ENCODE peak calls at places on chromosomes 6 and 20, in four cellular contexts. D is sigmoid colon; S is naive thymus-derived CD4-positive, alpha-beta T cell; Q is A673. N is an unnamed sample.

GRCh38 chr6:159692303-159693127 is 526 bp downstream of the SOD2 start:
- DNase-seq in D (peak; percentile 80), S (peak; percentile 56), Q (peak; percentile 60), N (peak; percentile 47)

GRCh38 chr20:48202334-48202733 is 417.1 kb upstream of the SULF2 start:
- DNase-seq in D (no peak), S (no peak), Q (no peak), N (no peak)

GRCh38 chr6:129672345-129672691 is 37.7 kb downstream of the ARHGAP18 start:
- DNase-seq in D (no peak), S (no peak), Q (no peak), N (no peak)

GRCh38 chr20:51447765-51448148 is 94.8 kb downstream of the NFATC2 start:
- DNase-seq in D (no peak), S (no peak), Q (no peak), N (no peak)

GRCh38 chr20:33306807-33307206 is 23.8 kb downstream of the BPIFB1 start:
- DNase-seq in D (no peak), S (no peak), Q (no peak), N (no peak)

GRCh38 chr20:61861858-61862257 is 203.8 kb downstream of the TAF4 start:
- DNase-seq in D (no peak), S (no peak), Q (no peak), N (no peak)

GRCh38 chr6:42197574-42198362 is 3.0 kb upstream of the GUCA1B start:
- DNase-seq in D (no peak), S (no peak), Q (no peak), N (no peak)

GRCh38 chr20:4406627-4407026 is 315.1 kb upstream of the PRND start:
- DNase-seq in D (no peak), S (no peak), Q (peak; percentile 90), N (no peak)

GRCh38 chr6:135144678-135145508 is 36.2 kb upstream of the MYB start:
- DNase-seq in D (no peak), S (no peak), Q (peak; percentile 56), N (no peak)

GRCh38 chr6:156778615-156779205 is 1.5 kb downstream of the ARID1B start:
- DNase-seq in D (peak; percentile 80), S (peak; percentile 68), Q (peak; percentile 66), N (peak; percentile 43)

GRCh38 chr6:38671885-38672467 is 31.0 kb downstream of the GLO1 start:
- DNase-seq in D (no peak), S (no peak), Q (peak; percentile 63), N (no peak)

GRCh38 chr6:116876635-116877611 is at the start of gene RFX6:
- DNase-seq in D (no peak), S (no peak), Q (no peak), N (no peak)

GRCh38 chr6:161948462-161948861 is 674.6 kb upstream of the AGPAT4 start:
- DNase-seq in D (no peak), S (no peak), Q (no peak), N (no peak)

GRCh38 chr6:31473244-31473643 is 24.7 kb upstream of the MICB start:
- DNase-seq in D (no peak), S (no peak), Q (no peak), N (no peak)

GRCh38 chr6:157611406-157611805 is 211.6 kb upstream of the SNX9 start:
- DNase-seq in D (no peak), S (no peak), Q (no peak), N (no peak)

GRCh38 chr6:38871745-38872568 is 156.8 kb downstream of the DNAH8 start:
- DNase-seq in D (no peak), S (peak; percentile 49), Q (peak; percentile 70), N (peak; percentile 20)

GRCh38 chr6:1438471-1438881 is 49.1 kb downstream of the FOXF2 start:
- DNase-seq in D (no peak), S (no peak), Q (no peak), N (no peak)

GRCh38 chr20:60695223-60695622 is 556.8 kb upstream of the CDH4 start:
- DNase-seq in D (no peak), S (no peak), Q (no peak), N (no peak)

GRCh38 chr20:62282877-62283503 is 19.8 kb upstream of the ADRM1 start:
- DNase-seq in D (no peak), S (no peak), Q (no peak), N (no peak)

GRCh38 chr6:11272491-11273192 is 40.2 kb upstream of the NEDD9 start:
- DNase-seq in D (no peak), S (no peak), Q (no peak), N (no peak)

GRCh38 chr6:105476978-105477377 is 74.1 kb upstream of the PREP start:
- DNase-seq in D (no peak), S (no peak), Q (no peak), N (no peak)

GRCh38 chr20:36885355-36885754 is 9.4 kb downstream of the TLDC2 start:
- DNase-seq in D (no peak), S (no peak), Q (no peak), N (no peak)

GRCh38 chr6:169415179-169415578 is 161.5 kb upstream of the THBS2 start:
- DNase-seq in D (no peak), S (no peak), Q (no peak), N (no peak)

GRCh38 chr20:17960927-17961599 is 7.5 kb downstream of the SNX5 start:
- DNase-seq in D (peak; percentile 84), S (no peak), Q (no peak), N (no peak)

GRCh38 chr6:23650676-23651075 is 475.3 kb upstream of the NRSN1 start:
- DNase-seq in D (peak; percentile 70), S (no peak), Q (no peak), N (no peak)

GRCh38 chr6:34098045-34098936 is 47.6 kb downstream of the GRM4 start:
- DNase-seq in D (no peak), S (no peak), Q (no peak), N (no peak)

GRCh38 chr6:142907544-142907943 is 37.4 kb downstream of the HIVEP2 start:
- DNase-seq in D (no peak), S (no peak), Q (no peak), N (peak; percentile 28)
- H3K27ac ChIP-seq in D (no peak overlapping the region), S (peak overlapping the region; percentile 80), Q (no peak overlapping the region), N (peak overlapping the region; percentile 41)

DNA sequence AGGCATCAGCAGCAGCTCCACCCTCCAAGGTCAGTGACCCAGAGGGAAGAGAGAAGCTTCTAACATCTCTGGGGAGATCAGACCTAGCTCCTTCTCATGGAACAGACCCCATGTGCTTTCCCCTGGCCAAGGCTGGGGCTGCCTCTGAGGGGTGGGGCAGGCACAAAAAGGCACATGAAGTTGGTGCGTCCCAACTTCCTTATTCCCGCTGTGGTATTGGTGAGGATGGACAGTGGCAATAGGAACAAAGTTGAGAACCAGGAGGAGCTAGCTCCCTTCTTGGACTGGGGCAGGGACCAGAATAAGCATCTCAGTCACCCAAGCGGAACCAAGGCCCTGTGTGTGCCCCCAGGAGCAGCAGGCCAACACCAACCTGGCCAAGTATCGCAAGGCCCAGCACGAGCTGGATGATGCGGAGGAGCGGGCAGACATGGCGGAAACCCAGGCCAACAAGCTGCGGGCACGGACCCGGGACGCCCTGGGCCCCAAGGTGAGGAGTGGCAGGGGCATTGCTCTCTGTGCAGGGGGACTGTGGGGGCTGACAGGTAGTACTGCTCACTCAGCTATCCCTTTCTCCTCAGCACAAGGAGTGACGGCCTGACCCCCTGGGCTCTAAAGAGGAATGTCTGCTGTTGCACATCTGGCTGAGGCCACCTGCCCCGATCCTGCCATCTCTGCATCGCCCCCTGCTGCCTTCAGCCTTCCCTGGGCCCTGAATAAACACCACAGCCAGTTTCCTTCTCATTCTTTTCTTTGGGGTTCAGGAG is 46.1 kb downstream of the MYH7B start:
- DNase-seq in D (no peak), S (no peak), Q (no peak), N (no peak)
- H3K36me3 ChIP-seq in D (peaks cover 56% of the 10 kb centered on the region), S (peaks cover 12% of the 10 kb centered on the region), Q (peaks cover 45% of the 10 kb centered on the region), N (peaks cover 37% of the 10 kb centered on the region)

DNA sequence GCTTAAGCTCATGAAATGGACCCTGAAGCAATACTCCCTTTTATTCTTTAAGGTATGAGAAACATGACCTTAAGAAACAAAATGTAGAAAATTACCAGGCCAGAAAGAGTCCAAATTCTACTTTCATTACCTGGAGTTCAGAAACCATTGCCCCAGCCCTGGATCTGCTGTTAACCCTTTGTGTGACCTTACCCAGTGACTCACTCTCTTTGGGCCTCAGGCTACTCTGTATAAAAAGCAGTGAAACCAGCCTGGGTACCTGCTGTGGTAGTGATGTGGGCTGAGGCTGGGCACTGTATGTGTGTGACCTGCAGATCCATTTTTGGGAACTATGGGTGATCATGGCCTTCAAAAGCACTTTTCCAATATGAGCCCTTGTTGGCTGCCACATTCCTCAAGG is 47.2 kb downstream of the SLC9A8 start:
- DNase-seq in D (no peak), S (no peak), Q (no peak), N (no peak)
- H3K27ac ChIP-seq in D (no peak overlapping the region), S (no peak overlapping the region), Q (no peak overlapping the region), N (no peak overlapping the region)

GRCh38 chr6:110898111-110898510 is 23.5 kb downstream of the AMD1 start:
- DNase-seq in D (no peak), S (no peak), Q (no peak), N (no peak)
- H3K36me3 ChIP-seq in D (peaks cover 10% of the 10 kb centered on the region), S (peaks cover 15% of the 10 kb centered on the region), Q (peaks cover 43% of the 10 kb centered on the region), N (peaks cover 16% of the 10 kb centered on the region)

GRCh38 chr6:53044572-53044971 is 20.6 kb upstream of the FBXO9 start:
- DNase-seq in D (no peak), S (no peak), Q (no peak), N (no peak)
- H3K27ac ChIP-seq in D (peak overlapping the region; percentile 60), S (no peak overlapping the region), Q (no peak overlapping the region), N (no peak overlapping the region)

GRCh38 chr20:63685269-63686026 is 11.0 kb upstream of the TNFRSF6B start:
- DNase-seq in D (no peak), S (no peak), Q (no peak), N (no peak)
- H3K36me3 ChIP-seq in D (no peaks in the 10 kb centered on the region), S (no peaks in the 10 kb centered on the region), Q (no peaks in the 10 kb centered on the region), N (no peaks in the 10 kb centered on the region)

GRCh38 chr6:28606424-28607391 is 81.0 kb downstream of the GPX5 start:
- DNase-seq in D (no peak), S (peak; percentile 38), Q (peak; percentile 95), N (no peak)
- H3K27ac ChIP-seq in D (no peak overlapping the region), S (no peak overlapping the region), Q (peak overlapping the region; percentile 79), N (no peak overlapping the region)

DNA sequence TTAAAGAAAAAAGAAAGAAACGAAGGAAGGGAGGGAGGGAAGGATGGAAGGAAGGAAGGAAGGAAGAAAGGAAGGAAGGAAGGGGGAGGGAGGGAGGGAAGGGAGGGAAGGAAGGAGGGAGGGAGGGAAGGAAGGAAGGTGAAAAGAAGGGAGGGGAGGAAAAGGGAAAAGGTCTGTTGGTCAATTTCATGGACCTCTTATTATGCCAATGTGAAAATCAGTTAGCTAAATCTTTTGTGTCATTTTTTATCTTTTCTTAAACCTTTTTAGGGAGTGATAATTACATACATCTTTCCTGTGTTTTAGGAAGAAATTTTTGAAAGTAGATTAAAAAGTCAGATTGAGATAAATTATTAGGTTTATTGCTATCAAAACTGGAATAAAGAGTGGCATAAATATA is 670.2 kb upstream of the CITED2 start:
- DNase-seq in D (no peak), S (no peak), Q (peak; percentile 16), N (no peak)
- H3K36me3 ChIP-seq in D (no peaks in the 10 kb centered on the region), S (no peaks in the 10 kb centered on the region), Q (no peaks in the 10 kb centered on the region), N (no peaks in the 10 kb centered on the region)

DNA sequence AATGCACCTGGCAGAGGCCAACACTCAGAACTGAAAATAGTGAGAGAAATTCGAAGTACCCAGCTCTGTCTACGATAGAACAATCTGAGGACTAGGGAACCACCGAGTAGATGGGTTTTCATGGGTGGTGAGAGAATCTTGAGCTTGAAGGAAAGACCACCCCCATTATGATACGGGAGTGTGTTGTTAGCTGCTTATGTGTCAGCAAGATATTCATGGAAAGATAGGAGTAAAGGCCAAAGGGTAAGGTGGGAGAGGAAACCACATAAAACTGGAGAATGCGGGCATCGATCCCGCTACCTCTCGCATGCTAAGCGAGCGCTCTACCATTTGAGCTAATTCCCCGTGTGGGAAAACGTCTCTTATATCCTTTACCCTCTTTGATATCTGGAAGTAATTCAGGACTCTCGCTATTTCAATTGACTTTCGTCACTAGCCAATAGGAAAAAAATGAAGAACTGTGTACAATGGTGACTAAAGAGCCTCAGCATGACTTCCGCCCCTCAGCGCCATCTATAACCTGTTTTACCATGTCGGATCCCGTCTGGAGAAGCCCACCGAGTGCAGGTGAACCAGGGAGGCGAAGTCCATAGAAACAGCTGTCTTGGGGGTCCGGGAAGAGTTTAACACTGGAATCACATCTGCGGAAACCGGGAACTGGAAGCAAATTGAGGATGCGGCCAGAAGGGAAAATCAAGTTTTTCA is 25.0 kb upstream of the ABT1 start:
- DNase-seq in D (no peak), S (peak; percentile 55), Q (peak; percentile 95), N (peak; percentile 69)
- H3K27ac ChIP-seq in D (peak overlapping the region; percentile 58), S (peak overlapping the region; percentile 4), Q (peak overlapping the region; percentile 85), N (peak overlapping the region; percentile 69)

N was measured in CD8-positive, alpha-beta memory T cell.